ENCODE peak calls at places on chromosome 12, in nine cellular contexts. J is fibroblast of pulmonary artery; M is HTR-8/SVneo; T is CD8-positive, alpha-beta memory T cell; A is left ventricle myocardium inferior; L is GM23338; Y is tibial artery; U is effector memory CD4-positive, alpha-beta T cell; P is adipocyte. W is an unnamed sample.

GRCh38 chr12:21336656-21337055 is 1.9 kb upstream of the SLCO1A2 start:
- DNase-seq in L (no peak), M (no peak), T (no peak), A (no peak), P (no peak), U (no peak), Y (no peak), J (no peak), W (no peak)

GRCh38 chr12:89775336-89776005 is 66.8 kb upstream of the ATP2B1 start:
- DNase-seq in M (peak; percentile 62), A (no peak), L (no peak), T (no peak), U (no peak), Y (no peak), P (peak; percentile 48), J (no peak), W (no peak)

GRCh38 chr12:54388214-54389138 is 3.9 kb upstream of the ZNF385A start:
- DNase-seq in M (no peak), T (no peak), Y (no peak), L (no peak), U (no peak), P (no peak), A (no peak), J (no peak), W (no peak)

GRCh38 chr12:100503228-100503628 is 29.6 kb downstream of the NR1H4 start:
- DNase-seq in A (no peak), T (no peak), Y (no peak), U (no peak), J (no peak), M (no peak), P (no peak), L (no peak), W (no peak)

GRCh38 chr12:129750426-129750825 is 153.4 kb downstream of the TMEM132D start:
- DNase-seq in U (no peak), J (no peak), P (peak; percentile 19), Y (no peak), A (no peak), T (no peak), L (no peak), M (no peak), W (no peak)

GRCh38 chr12:98424726-98425401 is 90.5 kb upstream of the TMPO start:
- DNase-seq in L (peak; percentile 85), J (peak; percentile 93), M (peak; percentile 81), T (peak; percentile 34), U (peak; percentile 16), P (peak; percentile 92), A (peak; percentile 51), Y (no peak), W (peak; percentile 76)

GRCh38 chr12:131882804-131883520 is 11.5 kb upstream of the ULK1 start:
- DNase-seq in Y (no peak), L (no peak), T (no peak), P (peak; percentile 28), M (no peak), A (no peak), J (no peak), U (no peak), W (no peak)

GRCh38 chr12:89084751-89085150 is 267.6 kb downstream of the DUSP6 start:
- DNase-seq in Y (no peak), J (peak; percentile 83), L (no peak), T (no peak), A (no peak), U (no peak), P (no peak), M (no peak), W (no peak)

GRCh38 chr12:68240079-68240478 is 13.3 kb downstream of the IL22 start:
- DNase-seq in J (peak; percentile 81), P (peak; percentile 84), M (peak; percentile 45), A (no peak), L (no peak), U (no peak), T (no peak), Y (no peak), W (peak; percentile 20)

GRCh38 chr12:130552483-130552996 is 163.6 kb downstream of the RIMBP2 start:
- DNase-seq in U (no peak), L (peak; percentile 8), J (no peak), Y (no peak), T (no peak), M (no peak), P (peak; percentile 3), A (no peak), W (peak; percentile 42)

GRCh38 chr12:2084553-2085296 is 31.9 kb downstream of the CACNA1C start:
- DNase-seq in U (no peak), T (no peak), J (peak; percentile 58), P (peak; percentile 91), Y (peak; percentile 92), L (no peak), M (no peak), A (peak; percentile 45), W (peak; percentile 22)

GRCh38 chr12:49864817-49865090 is 21.8 kb upstream of the BCDIN3D start:
- DNase-seq in T (no peak), U (no peak), Y (no peak), L (no peak), M (no peak), J (no peak), A (no peak), P (no peak), W (no peak)